ENCODE peak calls at places on chromosomes 1 and 21, in six cellular contexts. One of them, this sample, is unnamed.
A peak's percentile ranks its signal among the peaks of the same experiment; 100 is the strongest.

GRCh38 chr1:29237906-29238600 is 1.7 kb downstream of the PTPRU start:
- DNase-seq in activated T-helper 1 cell treated with anti-CD3 and anti-CD28 coated beads, Interleukin-2, amount 50 U/mL, for 16 hours: no peak
- DNase-seq in effector memory CD4-positive, alpha-beta T cell: no peak
- DNase-seq in upper lobe of left lung: peak; percentile 64
- DNase-seq in WTC11: peak; percentile 68
- DNase-seq in stimulated activated naive CD8-positive, alpha-beta T cell treated with anti-CD3 and anti-CD28 coated beads, Interleukin-15, Interleukin-2, amounts not matched to agents 100 U/mL and 50 U/mL, for 24 hours: peak; percentile 13
- DNase-seq in this sample: peak; percentile 40

GRCh38 chr1:37606481-37607263 is 10.9 kb upstream of the GNL2 start:
- DNase-seq in effector memory CD4-positive, alpha-beta T cell: no peak
- DNase-seq in WTC11: no peak
- DNase-seq in stimulated activated naive CD8-positive, alpha-beta T cell treated with anti-CD3 and anti-CD28 coated beads, Interleukin-15, Interleukin-2, amounts not matched to agents 100 U/mL and 50 U/mL, for 24 hours: no peak
- DNase-seq in activated T-helper 1 cell treated with anti-CD3 and anti-CD28 coated beads, Interleukin-2, amount 50 U/mL, for 16 hours: no peak
- DNase-seq in upper lobe of left lung: no peak
- DNase-seq in this sample: no peak

GRCh38 chr21:35508389-35508888 is 459.3 kb upstream of the RUNX1 start:
- DNase-seq in WTC11: peak; percentile 39
- DNase-seq in effector memory CD4-positive, alpha-beta T cell: no peak
- DNase-seq in stimulated activated naive CD8-positive, alpha-beta T cell treated with anti-CD3 and anti-CD28 coated beads, Interleukin-15, Interleukin-2, amounts not matched to agents 100 U/mL and 50 U/mL, for 24 hours: peak; percentile 21
- DNase-seq in upper lobe of left lung: peak; percentile 75
- DNase-seq in activated T-helper 1 cell treated with anti-CD3 and anti-CD28 coated beads, Interleukin-2, amount 50 U/mL, for 16 hours: no peak
- DNase-seq in this sample: no peak

GRCh38 chr1:108863984-108864383 is 7.1 kb upstream of the AKNAD1 start:
- DNase-seq in effector memory CD4-positive, alpha-beta T cell: no peak
- DNase-seq in WTC11: no peak
- DNase-seq in upper lobe of left lung: no peak
- DNase-seq in stimulated activated naive CD8-positive, alpha-beta T cell treated with anti-CD3 and anti-CD28 coated beads, Interleukin-15, Interleukin-2, amounts not matched to agents 100 U/mL and 50 U/mL, for 24 hours: no peak
- DNase-seq in activated T-helper 1 cell treated with anti-CD3 and anti-CD28 coated beads, Interleukin-2, amount 50 U/mL, for 16 hours: no peak
- DNase-seq in this sample: no peak

GRCh38 chr1:187018291-187018690 is 189.5 kb downstream of the PLA2G4A start:
- DNase-seq in activated T-helper 1 cell treated with anti-CD3 and anti-CD28 coated beads, Interleukin-2, amount 50 U/mL, for 16 hours: no peak
- DNase-seq in upper lobe of left lung: no peak
- DNase-seq in effector memory CD4-positive, alpha-beta T cell: no peak
- DNase-seq in stimulated activated naive CD8-positive, alpha-beta T cell treated with anti-CD3 and anti-CD28 coated beads, Interleukin-15, Interleukin-2, amounts not matched to agents 100 U/mL and 50 U/mL, for 24 hours: no peak
- DNase-seq in WTC11: no peak
- DNase-seq in this sample: no peak

GRCh38 chr1:95071539-95071938 is 1.2 kb downstream of the ALG14 start:
- DNase-seq in activated T-helper 1 cell treated with anti-CD3 and anti-CD28 coated beads, Interleukin-2, amount 50 U/mL, for 16 hours: no peak
- DNase-seq in WTC11: no peak
- DNase-seq in upper lobe of left lung: no peak
- DNase-seq in effector memory CD4-positive, alpha-beta T cell: no peak
- DNase-seq in stimulated activated naive CD8-positive, alpha-beta T cell treated with anti-CD3 and anti-CD28 coated beads, Interleukin-15, Interleukin-2, amounts not matched to agents 100 U/mL and 50 U/mL, for 24 hours: peak; percentile 9
- DNase-seq in this sample: no peak

GRCh38 chr1:101165944-101166343 is 70.9 kb upstream of the S1PR1 start:
- DNase-seq in activated T-helper 1 cell treated with anti-CD3 and anti-CD28 coated beads, Interleukin-2, amount 50 U/mL, for 16 hours: no peak
- DNase-seq in upper lobe of left lung: no peak
- DNase-seq in stimulated activated naive CD8-positive, alpha-beta T cell treated with anti-CD3 and anti-CD28 coated beads, Interleukin-15, Interleukin-2, amounts not matched to agents 100 U/mL and 50 U/mL, for 24 hours: no peak
- DNase-seq in WTC11: no peak
- DNase-seq in effector memory CD4-positive, alpha-beta T cell: no peak
- DNase-seq in this sample: no peak

GRCh38 chr21:43343992-43344886 is 82.7 kb downstream of the SIK1 start:
- DNase-seq in upper lobe of left lung: peak; percentile 77
- DNase-seq in effector memory CD4-positive, alpha-beta T cell: no peak
- DNase-seq in activated T-helper 1 cell treated with anti-CD3 and anti-CD28 coated beads, Interleukin-2, amount 50 U/mL, for 16 hours: no peak
- DNase-seq in WTC11: no peak
- DNase-seq in stimulated activated naive CD8-positive, alpha-beta T cell treated with anti-CD3 and anti-CD28 coated beads, Interleukin-15, Interleukin-2, amounts not matched to agents 100 U/mL and 50 U/mL, for 24 hours: no peak
- DNase-seq in this sample: no peak

GRCh38 chr1:35574655-35575400 is 1.7 kb downstream of the TFAP2E start:
- DNase-seq in activated T-helper 1 cell treated with anti-CD3 and anti-CD28 coated beads, Interleukin-2, amount 50 U/mL, for 16 hours: no peak
- DNase-seq in stimulated activated naive CD8-positive, alpha-beta T cell treated with anti-CD3 and anti-CD28 coated beads, Interleukin-15, Interleukin-2, amounts not matched to agents 100 U/mL and 50 U/mL, for 24 hours: no peak
- DNase-seq in WTC11: no peak
- DNase-seq in effector memory CD4-positive, alpha-beta T cell: no peak
- DNase-seq in upper lobe of left lung: peak; percentile 57
- DNase-seq in this sample: no peak